ENCODE peak calls at places on chromosomes 6 and 20, in nine cellular contexts. D is A549, W is adrenal gland, O is psoas muscle, K is Peyer's patch, C is transverse colon, B is esophagus squamous epithelium, X is AG10803, J is fibroblast of mammary gland. L is an unnamed sample.

GRCh38 chr6:5751525-5752252 is 255.0 kb downstream of the NRN1 start:
- DNase-seq in D (no peak), W (no peak), O (no peak), K (no peak), C (no peak), B (no peak), X (peak; percentile 43), J (no peak), L (no peak)

GRCh38 chr6:81749704-81750103 is 2.8 kb downstream of the TENT5A start:
- DNase-seq in D (no peak), W (no peak), O (no peak), K (no peak), C (no peak), B (no peak), X (peak; percentile 50), J (peak; percentile 64), L (no peak)

GRCh38 chr6:73451166-73452106 is 661 bp downstream of the CGAS start:
- DNase-seq in D (peak; percentile 58), W (peak; percentile 27), O (peak; percentile 51), K (peak; percentile 59), C (peak; percentile 50), B (no peak), X (peak; percentile 49), J (peak; percentile 61), L (peak; percentile 38)

GRCh38 chr6:35059606-35060355 is 81.4 kb downstream of the TCP11 start:
- DNase-seq in D (no peak), W (no peak), O (no peak), K (no peak), C (no peak), B (no peak), X (no peak), J (no peak), L (no peak)

GRCh38 chr6:165676435-165677068 is 13.5 kb upstream of the PDE10A start:
- DNase-seq in D (no peak), W (no peak), O (no peak), K (no peak), C (no peak), B (no peak), X (peak; percentile 8), J (peak; percentile 56), L (peak; percentile 34)

GRCh38 chr6:157017861-157018260 is 240.7 kb downstream of the ARID1B start:
- DNase-seq in D (no peak), W (no peak), O (no peak), K (no peak), C (no peak), B (no peak), X (no peak), J (peak; percentile 27), L (no peak)

GRCh38 chr20:49187330-49188100 is 619 bp downstream of the STAU1 start:
- DNase-seq in D (no peak), W (peak; percentile 35), O (no peak), K (peak; percentile 27), C (peak; percentile 23), B (no peak), X (no peak), J (no peak), L (no peak)

GRCh38 chr20:4108495-4109306 is 93.3 kb upstream of the RNF24 start:
- DNase-seq in D (peak; percentile 95), W (peak; percentile 78), O (peak; percentile 47), K (no peak), C (peak; percentile 63), B (no peak), X (peak; percentile 90), J (peak; percentile 86), L (peak; percentile 83)

DNA sequence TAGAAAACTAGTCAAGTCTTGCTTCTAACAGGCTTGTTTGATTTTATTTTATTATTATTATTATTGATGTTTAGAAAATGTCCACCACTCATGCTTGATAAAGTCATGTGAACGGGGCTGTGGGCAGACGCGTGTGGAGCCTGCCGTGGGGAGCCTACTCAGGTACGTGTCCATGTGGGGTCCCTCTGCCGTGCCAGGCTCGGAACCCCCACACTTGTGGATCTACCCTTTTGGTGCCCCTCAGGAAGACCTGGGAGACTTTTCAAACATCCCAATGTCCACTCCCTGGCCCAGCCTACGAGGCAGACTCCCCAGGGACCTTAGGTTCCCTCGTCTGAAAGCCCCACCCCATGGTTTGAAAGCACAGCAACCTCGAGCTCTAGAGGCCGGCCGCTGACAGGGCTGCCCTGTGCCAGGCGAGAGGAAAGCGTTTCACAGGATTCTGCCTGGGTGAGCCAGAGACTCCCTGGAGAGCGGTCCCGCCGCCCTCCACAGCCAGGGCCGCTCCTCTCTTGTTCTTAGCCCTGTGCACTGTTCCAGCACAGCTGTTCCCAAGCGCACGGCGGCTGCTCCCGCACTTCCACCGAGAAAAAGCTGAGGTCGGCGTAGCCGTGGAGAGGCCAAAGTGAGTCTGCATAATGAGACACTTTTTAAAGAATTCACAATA is 249.7 kb downstream of the TTLL2 start:
- DNase-seq in D (no peak), W (no peak), O (no peak), K (peak; percentile 10), C (no peak), B (no peak), X (no peak), J (no peak), L (no peak)
- H3K4me3 ChIP-seq in D (no peak overlapping the region), W (no peak overlapping the region), O (peak overlapping the region; percentile 37), K (no peak overlapping the region), C (no peak overlapping the region), B (no peak overlapping the region), X (no peak overlapping the region), J (no peak overlapping the region), L (no peak overlapping the region)

DNA sequence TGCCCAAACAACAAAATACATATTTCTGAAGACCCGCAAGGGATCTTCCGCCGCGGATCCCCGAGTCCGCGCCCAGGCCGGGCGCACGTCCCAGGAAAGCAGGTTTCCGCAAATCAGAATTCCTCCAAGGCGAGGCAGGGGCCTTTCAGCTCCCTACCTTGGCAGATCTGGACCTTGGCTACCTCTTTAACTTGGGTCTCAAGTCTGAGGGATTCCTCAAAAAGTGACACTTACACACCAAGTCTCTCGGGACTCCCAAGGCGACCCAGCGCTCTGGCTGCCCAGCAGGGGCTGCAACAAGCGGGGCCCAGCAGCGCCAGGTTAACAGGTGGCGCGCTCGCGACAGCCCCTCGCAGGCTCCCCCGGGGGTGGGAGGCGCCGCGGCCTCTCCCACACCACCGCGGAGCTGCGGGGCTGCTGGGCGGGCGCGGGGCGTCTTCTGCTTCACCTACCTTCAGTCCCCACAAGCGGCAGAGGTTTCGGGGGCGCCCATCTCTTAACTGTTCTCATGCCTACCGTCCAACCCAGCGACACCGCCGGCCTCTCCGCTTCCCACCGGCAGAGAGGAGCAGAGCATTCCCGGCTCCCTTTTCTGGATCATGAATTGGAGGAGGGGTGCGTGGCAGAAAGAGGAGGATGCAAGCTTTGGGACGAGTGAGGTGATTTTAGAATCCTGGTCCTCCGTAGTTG is 414 bp downstream of the SIM1 start:
- DNase-seq in D (no peak), W (no peak), O (no peak), K (no peak), C (no peak), B (no peak), X (no peak), J (no peak), L (no peak)
- TF ChIP-seq CTCF in D (no peak), W (no peak), O (no peak), K (no peak), C (no peak), B (no peak), X (no peak), J (no peak), L (no peak)

GRCh38 chr20:57432480-57432873 is 41.3 kb downstream of the RBM38 start:
- DNase-seq in D (no peak), W (no peak), O (no peak), K (no peak), C (no peak), B (no peak), X (no peak), J (no peak), L (no peak)
- H3K4me3 ChIP-seq in D (no peak overlapping the region), W (no peak overlapping the region), O (peak overlapping the region; percentile 12), K (no peak overlapping the region), C (no peak overlapping the region), B (no peak overlapping the region), X (no peak overlapping the region), J (no peak overlapping the region), L (no peak overlapping the region)

GRCh38 chr6:87237804-87238203 is 82.4 kb downstream of the ZNF292 start:
- DNase-seq in D (peak; percentile 4), W (no peak), O (no peak), K (no peak), C (no peak), B (no peak), X (peak; percentile 35), J (peak; percentile 43), L (peak; percentile 34)
- TF ChIP-seq CTCF in D (peak; percentile 40), W (peak; percentile 53), O (peak; percentile 60), K (peak; percentile 22), C (peak; percentile 56), B (peak; percentile 52), X (peak; percentile 65), J (peak; percentile 52), L (peak; percentile 58)

GRCh38 chr6:154228521-154228905 is 128.1 kb downstream of the IPCEF1 start:
- DNase-seq in D (no peak), W (no peak), O (no peak), K (no peak), C (no peak), B (no peak), X (no peak), J (no peak), L (no peak)
- H3K4me3 ChIP-seq in D (no peak overlapping the region), W (no peak overlapping the region), O (no peak overlapping the region), K (no peak overlapping the region), C (no peak overlapping the region), B (no peak overlapping the region), X (no peak overlapping the region), J (no peak overlapping the region), L (no peak overlapping the region)

DNA sequence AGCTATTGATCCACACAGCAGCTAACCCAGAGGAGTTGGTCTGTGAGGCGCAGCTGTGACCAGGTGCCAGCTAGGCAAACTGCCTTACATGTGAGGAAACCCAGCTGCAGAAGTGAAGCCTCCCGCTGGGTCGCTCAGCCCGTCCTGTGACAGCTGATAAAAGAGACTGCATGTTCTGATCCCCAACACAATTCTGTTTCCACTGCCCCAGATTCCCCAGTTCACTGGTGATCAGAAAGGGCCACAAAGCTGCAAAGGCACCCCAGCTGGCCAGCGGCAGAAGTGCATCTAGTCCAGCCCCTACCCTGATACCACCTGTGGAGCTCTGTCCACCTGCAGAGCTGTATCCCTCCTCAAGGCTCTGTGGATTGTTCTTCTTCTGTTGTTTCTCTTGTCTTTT is 64.5 kb downstream of the CTNNBL1 start:
- DNase-seq in D (peak; percentile 8), W (no peak), O (no peak), K (no peak), C (no peak), B (no peak), X (no peak), J (no peak), L (no peak)
- TF ChIP-seq CTCF in D (no peak), W (no peak), O (no peak), K (no peak), C (no peak), B (no peak), X (no peak), J (no peak), L (peak; percentile 36)

GRCh38 chr6:26025047-26025893 is 62.0 kb upstream of the HFE start:
- DNase-seq in D (peak; percentile 77), W (no peak), O (no peak), K (no peak), C (no peak), B (no peak), X (peak; percentile 63), J (peak; percentile 81), L (peak; percentile 71)
- H3K4me3 ChIP-seq in D (peak overlapping the region; percentile 69), W (no peak overlapping the region), O (peak overlapping the region; percentile 68), K (no peak overlapping the region), C (no peak overlapping the region), B (no peak overlapping the region), X (no peak overlapping the region), J (no peak overlapping the region), L (no peak overlapping the region)

L was measured in astrocyte of the spinal cord.